ENCODE peak calls at places on chromosomes 3 and 15, in six cellular contexts. Q, W, S, J, V and H are unnamed samples.

GRCh38 chr3:155420869-155421486 is 127.5 kb upstream of the STRIT1 start:
- DNase-seq in Q (no peak), W (no peak), S (no peak), J (no peak), V (peak), H (peak)

GRCh38 chr3:155386817-155387403 is 93.4 kb upstream of the STRIT1 start:
- DNase-seq in Q (no peak), W (no peak), S (no peak), J (no peak), V (no peak), H (no peak)

GRCh38 chr3:105222568-105223093 is 144.1 kb upstream of the ALCAM start:
- DNase-seq in Q (no peak), W (no peak), S (no peak), J (no peak), V (peak), H (no peak)

GRCh38 chr3:61157414-61157813 is 93.8 kb downstream of the FHIT start:
- DNase-seq in Q (peak), W (no peak), S (no peak), J (no peak), V (no peak), H (no peak)

GRCh38 chr3:195812366-195812765 is 637 bp upstream of the MUC4 start:
- DNase-seq in Q (no peak), W (no peak), S (no peak), J (no peak), V (no peak), H (no peak)

GRCh38 chr15:89822030-89822429 is 7.4 kb upstream of the ANPEP start:
- DNase-seq in Q (peak), W (no peak), S (no peak), J (peak), V (no peak), H (peak)

GRCh38 chr3:111803123-111803593 is 55.9 kb upstream of the PHLDB2 start:
- DNase-seq in Q (no peak), W (no peak), S (no peak), J (peak), V (no peak), H (no peak)

GRCh38 chr15:82999905-83000671 is 11.4 kb downstream of the C15orf40 start:
- DNase-seq in Q (peak), W (peak), S (peak), J (peak), V (peak), H (peak)

GRCh38 chr3:46665763-46666470 is 27.6 kb downstream of the ALS2CL start:
- DNase-seq in Q (no peak), W (no peak), S (no peak), J (no peak), V (no peak), H (no peak)

GRCh38 chr3:143414571-143415253 is 295.1 kb downstream of the CHST2 start:
- DNase-seq in Q (no peak), W (no peak), S (no peak), J (no peak), V (no peak), H (no peak)

GRCh38 chr3:141407043-141407442 is 38.7 kb downstream of the ZBTB38 start:
- DNase-seq in Q (no peak), W (no peak), S (no peak), J (peak), V (no peak), H (no peak)

GRCh38 chr15:93223803-93224202 is 134.8 kb upstream of the RGMA start:
- DNase-seq in Q (peak), W (no peak), S (no peak), J (no peak), V (no peak), H (no peak)

GRCh38 chr15:57015897-57016296 is 97.5 kb downstream of the TCF12 start:
- DNase-seq in Q (no peak), W (no peak), S (no peak), J (peak), V (peak), H (no peak)

GRCh38 chr3:74883690-74884089 is 269.2 kb upstream of the CNTN3 start:
- DNase-seq in Q (no peak), W (no peak), S (no peak), J (peak), V (peak), H (peak)
- TF ChIP-seq CTCF in Q (no peak), W (no peak), S (no peak), J (no peak), V (peak), H (peak)

GRCh38 chr3:187536185-187536584 is 134.0 kb downstream of the SST start:
- DNase-seq in Q (no peak), W (no peak), S (no peak), J (no peak), V (no peak), H (no peak)
- TF ChIP-seq MAX in Q (no peak), W (no peak), S (no peak), J (no peak), V (no peak), H (no peak)

DNA sequence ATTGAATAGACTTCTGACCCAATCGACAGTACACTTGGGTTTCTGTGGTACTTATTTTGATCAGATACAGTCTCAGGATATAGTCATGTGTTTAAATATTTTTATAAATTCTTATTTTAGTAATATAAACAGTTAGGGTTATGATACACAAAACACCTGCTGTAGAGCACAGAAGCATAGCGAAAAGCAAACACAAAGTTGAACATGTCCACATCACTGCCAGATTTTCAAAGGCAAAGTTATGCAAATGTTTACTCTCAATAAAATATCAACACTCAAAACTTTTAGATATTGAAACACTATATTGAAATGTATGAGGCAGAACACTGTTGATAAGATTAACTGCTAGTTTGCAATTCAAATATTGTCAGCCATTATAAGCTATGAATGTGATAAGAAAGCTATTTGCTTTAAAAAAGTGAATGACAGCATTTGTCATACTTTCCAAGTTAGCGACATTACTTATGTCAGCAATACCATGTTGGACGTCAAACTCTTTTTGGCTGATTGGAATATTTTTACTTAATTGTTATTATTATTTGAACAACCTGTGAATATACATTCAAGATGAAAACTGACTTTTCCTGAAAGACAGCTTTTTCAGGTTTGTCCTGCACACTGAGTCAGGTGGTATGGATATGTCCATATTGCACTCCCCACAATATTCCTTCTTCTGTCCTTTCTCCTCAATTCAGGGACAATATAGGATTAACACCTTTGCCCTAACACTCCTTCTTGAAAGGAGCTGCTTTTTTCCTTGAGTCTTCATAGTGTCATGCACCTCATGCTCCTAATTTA is 367.1 kb downstream of the EPHA3 start:
- DNase-seq in Q (no peak), W (no peak), S (no peak), J (no peak), V (no peak), H (no peak)
- TF ChIP-seq MYC in Q (no peak), W (no peak), S (no peak), J (no peak), V (no peak), H (no peak)

GRCh38 chr3:171185959-171186358 is 159.4 kb upstream of the SLC2A2 start:
- DNase-seq in Q (no peak), W (no peak), S (no peak), J (no peak), V (no peak), H (no peak)

GRCh38 chr3:171184372-171184771 is 157.9 kb upstream of the SLC2A2 start:
- DNase-seq in Q (peak), W (no peak), S (no peak), J (no peak), V (no peak), H (no peak)

GRCh38 chr3:171185359-171185758 is 158.8 kb upstream of the SLC2A2 start:
- DNase-seq in Q (no peak), W (peak), S (no peak), J (no peak), V (no peak), H (no peak)

GRCh38 chr3:171181907-171182690 is 155.6 kb upstream of the SLC2A2 start:
- DNase-seq in Q (no peak), W (no peak), S (peak), J (no peak), V (no peak), H (no peak)

DNA sequence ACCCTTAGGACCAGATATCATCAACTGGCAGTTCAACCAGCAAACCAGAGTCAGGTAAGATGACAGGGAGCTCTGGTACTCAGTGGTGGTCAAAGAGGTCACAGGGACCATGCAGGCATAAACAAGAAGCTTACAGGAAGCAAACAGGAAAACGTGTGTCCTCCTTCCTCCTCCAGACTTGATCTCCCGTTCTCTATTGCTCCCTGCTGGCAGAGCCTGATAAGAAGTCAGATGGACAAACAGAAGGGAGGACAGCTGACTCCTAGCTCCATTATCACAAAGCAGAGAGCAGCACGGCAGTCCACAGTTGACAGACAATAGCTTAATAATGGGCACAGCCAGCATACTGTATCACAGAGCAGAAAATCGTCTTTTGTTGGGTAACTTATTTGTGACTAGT is 156.5 kb upstream of the SLC2A2 start:
- DNase-seq in Q (no peak), W (no peak), S (peak), J (peak), V (peak), H (no peak)
- TF ChIP-seq CTCF in Q (no peak), W (peak), S (peak), J (peak), V (peak), H (no peak)

DNA sequence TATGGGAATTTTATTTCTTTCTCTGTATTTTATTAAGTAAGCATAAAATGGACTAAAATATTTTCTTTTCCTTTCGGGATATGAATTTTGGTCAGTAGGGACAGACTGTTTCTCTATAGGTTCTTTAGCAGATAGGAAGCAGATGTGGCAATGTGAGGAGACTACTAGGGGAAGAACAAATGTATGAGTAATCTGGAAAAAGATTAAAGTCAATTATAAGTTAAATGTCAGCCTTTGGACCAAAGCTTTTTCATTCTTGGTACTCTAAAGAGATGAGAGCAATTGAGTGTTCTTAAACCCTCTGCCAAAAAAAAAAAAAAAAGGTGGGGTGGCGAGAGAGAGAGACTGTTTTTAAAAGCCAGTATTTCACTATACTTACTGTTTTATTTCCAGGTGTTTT is 63.6 kb downstream of the LRRC49 start:
- DNase-seq in Q (no peak), W (no peak), S (no peak), J (no peak), V (no peak), H (no peak)
- TF ChIP-seq MAX in Q (no peak), W (no peak), S (no peak), J (no peak), V (no peak), H (no peak)

GRCh38 chr3:132254076-132254755 is 63.0 kb upstream of the ACP3 start:
- DNase-seq in Q (no peak), W (no peak), S (no peak), J (no peak), V (no peak), H (peak)
- TF ChIP-seq MYC in Q (no peak), W (no peak), S (no peak), J (no peak), V (no peak), H (no peak)

DNA sequence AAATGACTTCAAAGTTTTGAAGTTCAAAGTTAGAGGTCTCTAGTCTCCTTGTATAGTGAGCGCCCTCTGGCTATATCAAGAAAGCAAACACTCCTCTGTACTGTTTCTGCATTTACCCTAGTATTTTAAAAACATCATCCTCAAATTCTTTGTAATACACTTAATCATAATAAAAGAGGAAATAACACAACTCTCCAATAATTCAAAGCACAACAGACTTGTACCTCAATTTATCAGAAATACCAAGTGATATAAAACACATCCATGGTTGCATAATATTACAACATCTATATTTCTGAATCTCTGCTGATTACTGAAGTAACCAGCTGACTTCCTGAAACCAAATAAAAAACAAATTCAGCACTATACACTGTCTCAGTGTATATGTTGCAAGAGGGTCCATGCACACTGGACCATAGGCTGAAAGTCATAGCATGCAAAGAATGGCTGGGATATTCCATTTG is 12.5 kb downstream of the PLOD2 start:
- DNase-seq in Q (no peak), W (peak), S (no peak), J (no peak), V (no peak), H (no peak)
- TF ChIP-seq CTCF in Q (no peak), W (no peak), S (no peak), J (peak), V (peak), H (no peak)

GRCh38 chr3:127367593-127367992 is 79.7 kb upstream of the PRR20G start:
- DNase-seq in Q (no peak), W (no peak), S (no peak), J (no peak), V (no peak), H (no peak)

GRCh38 chr3:127368186-127369032 is 80.6 kb upstream of the PRR20G start:
- DNase-seq in Q (no peak), W (no peak), S (no peak), J (no peak), V (no peak), H (no peak)

GRCh38 chr3:127369356-127369935 is 81.6 kb upstream of the PRR20G start:
- DNase-seq in Q (no peak), W (no peak), S (no peak), J (no peak), V (no peak), H (no peak)

GRCh38 chr3:127365383-127365782 is 77.5 kb upstream of the PRR20G start:
- DNase-seq in Q (no peak), W (no peak), S (no peak), J (no peak), V (no peak), H (no peak)

DNA sequence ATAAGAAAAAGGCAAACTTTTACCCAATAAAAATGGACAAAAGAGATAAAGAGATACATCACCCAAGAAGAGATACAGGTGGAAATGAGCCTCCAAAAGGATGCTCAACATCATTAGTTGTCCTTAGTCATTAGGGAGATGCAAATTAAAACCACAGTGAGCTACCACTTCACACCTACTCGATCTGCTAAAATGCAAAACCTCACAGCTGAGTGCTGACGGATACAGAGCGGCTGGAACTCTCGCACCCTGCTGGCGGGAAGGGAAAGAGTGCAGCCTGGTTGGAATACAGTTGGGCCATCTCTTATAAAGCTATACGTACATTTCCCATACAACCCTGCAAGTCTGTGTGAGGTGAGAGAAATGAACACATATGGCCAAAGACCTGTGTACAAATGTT is 78.5 kb upstream of the PRR20G start:
- DNase-seq in Q (peak), W (no peak), S (no peak), J (no peak), V (no peak), H (no peak)
- TF ChIP-seq MAX in Q (no peak), W (no peak), S (no peak), J (no peak), V (no peak), H (no peak)

GRCh38 chr3:71955549-71956373 is 170.8 kb upstream of the PROK2 start:
- DNase-seq in Q (peak), W (peak), S (peak), J (peak), V (peak), H (peak)
- TF ChIP-seq MYC in Q (no peak), W (no peak), S (no peak), J (no peak), V (no peak), H (no peak)

GRCh38 chr3:187738400-187739124 is 6.7 kb downstream of the BCL6 start:
- DNase-seq in Q (no peak), W (peak), S (peak), J (peak), V (peak), H (peak)
- TF ChIP-seq CTCF in Q (peak), W (peak), S (peak), J (peak), V (peak), H (peak)